ENCODE peak calls at places on chromosomes 7 and 10, in five cellular contexts. D is AG09309, M is AG10803, Y is left lung, U is A549. L is an unnamed sample.
A peak's percentile ranks its signal among the peaks of the same experiment; 100 is the strongest.

GRCh38 chr10:13337827-13338196 is 10.3 kb downstream of the SEPHS1 start:
- DNase-seq in U (no peak), M (no peak), Y (no peak), D (no peak), L (no peak)

GRCh38 chr7:150784120-150784736 is 15.9 kb downstream of the TMEM176B start:
- DNase-seq in D (no peak), M (no peak), U (peak; percentile 12), Y (no peak), L (no peak)

GRCh38 chr7:158778476-158778875 is 50.8 kb downstream of the ESYT2 start:
- DNase-seq in U (no peak), Y (no peak), M (peak; percentile 86), D (peak; percentile 63), L (no peak)

GRCh38 chr7:24216576-24217116 is 67.3 kb upstream of the NPY start:
- DNase-seq in D (no peak), U (no peak), Y (no peak), M (peak; percentile 55), L (no peak)

GRCh38 chr10:29895436-29895835 is 163.9 kb downstream of the JCAD start:
- DNase-seq in M (peak; percentile 88), U (no peak), D (peak; percentile 54), Y (peak; percentile 60), L (peak; percentile 26)

GRCh38 chr10:48306265-48306869 is at the start of gene MAPK8:
- DNase-seq in U (peak; percentile 93), Y (peak; percentile 96), D (peak; percentile 23), M (peak; percentile 84), L (peak; percentile 77)

GRCh38 chr10:33006342-33006887 is 48.4 kb upstream of the ITGB1 start:
- DNase-seq in U (peak; percentile 64), Y (no peak), M (no peak), D (no peak), L (no peak)

GRCh38 chr7:152866791-152867481 is 107.4 kb downstream of the ACTR3B start:
- DNase-seq in Y (no peak), D (no peak), U (no peak), M (no peak), L (no peak)

GRCh38 chr7:121107923-121108498 is 119.5 kb downstream of the CPED1 start:
- DNase-seq in U (peak; percentile 56), M (peak; percentile 73), Y (no peak), D (peak; percentile 52), L (peak; percentile 67)

GRCh38 chr7:157204134-157204533 is 65.4 kb downstream of the UBE3C start:
- DNase-seq in Y (no peak), U (no peak), M (no peak), D (no peak), L (no peak)

GRCh38 chr10:4661572-4662255 is 164.3 kb upstream of the AKR1E2 start:
- DNase-seq in D (no peak), Y (peak; percentile 50), M (peak; percentile 37), U (no peak), L (no peak)

GRCh38 chr10:115638246-115638645 is 545.1 kb downstream of the ATRNL1 start:
- DNase-seq in U (no peak), Y (no peak), M (no peak), D (no peak), L (no peak)

GRCh38 chr7:102064361-102065025 is 222.2 kb upstream of the SH2B2 start:
- DNase-seq in D (no peak), U (peak; percentile 68), M (no peak), Y (peak; percentile 51), L (peak; percentile 82)

GRCh38 chr7:100900978-100901377 is 5.3 kb upstream of the ACHE start:
- DNase-seq in Y (no peak), D (no peak), M (no peak), U (no peak), L (no peak)

GRCh38 chr10:90982406-90983008 is 61.6 kb upstream of the ANKRD1 start:
- DNase-seq in U (no peak), M (no peak), Y (no peak), D (no peak), L (no peak)

GRCh38 chr7:158117341-158118222 is 470.0 kb downstream of the PTPRN2 start:
- DNase-seq in Y (no peak), U (no peak), M (no peak), D (no peak), L (no peak)

GRCh38 chr7:132464740-132465139 is 111.5 kb downstream of the PLXNA4 start:
- DNase-seq in U (no peak), M (peak; percentile 55), Y (no peak), D (no peak), L (no peak)

GRCh38 chr7:133742709-133743538 is 384.2 kb upstream of the LRGUK start:
- DNase-seq in Y (no peak), D (no peak), M (peak; percentile 36), U (peak; percentile 31), L (peak; percentile 33)

GRCh38 chr7:143395187-143396149 is 13.2 kb downstream of the EPHA1 start:
- DNase-seq in U (no peak), Y (no peak), D (no peak), M (no peak), L (no peak)

GRCh38 chr7:101390901-101391301 is 28.2 kb downstream of the COL26A1 start:
- DNase-seq in D (no peak), U (no peak), M (peak; percentile 32), Y (no peak), L (no peak)

GRCh38 chr7:139588632-139589031 is 65.1 kb downstream of the CLEC2L start:
- DNase-seq in U (no peak), D (no peak), Y (no peak), M (peak; percentile 45), L (no peak)

GRCh38 chr7:12965767-12966166 is 278.3 kb downstream of the ARL4A start:
- DNase-seq in D (no peak), M (no peak), U (no peak), Y (no peak), L (peak; percentile 74)

GRCh38 chr10:48796846-48797245 is 112.2 kb downstream of the WDFY4 start:
- DNase-seq in U (no peak), M (no peak), D (no peak), Y (no peak), L (no peak)

GRCh38 chr7:122290476-122290875 is 14.1 kb downstream of the FEZF1 start:
- DNase-seq in U (no peak), Y (no peak), M (no peak), D (no peak), L (no peak)

GRCh38 chr10:109911903-109912302 is 11.4 kb downstream of the XPNPEP1 start:
- DNase-seq in D (no peak), Y (no peak), U (no peak), M (no peak), L (no peak)

GRCh38 chr10:109915566-109915965 is 7.7 kb downstream of the XPNPEP1 start:
- DNase-seq in M (no peak), Y (no peak), D (no peak), U (no peak), L (no peak)

GRCh38 chr10:109912335-109913282 is 10.7 kb downstream of the XPNPEP1 start:
- DNase-seq in Y (no peak), D (no peak), M (peak; percentile 79), U (no peak), L (peak; percentile 91)

GRCh38 chr10:109913351-109913902 is 9.9 kb downstream of the XPNPEP1 start:
- DNase-seq in M (no peak), D (no peak), Y (no peak), U (no peak), L (no peak)

GRCh38 chr10:109914966-109915365 is 8.3 kb downstream of the XPNPEP1 start:
- DNase-seq in D (peak; percentile 73), Y (no peak), M (peak; percentile 83), U (peak; percentile 69), L (peak; percentile 95)
- H3K4me3 ChIP-seq in D (no peak overlapping the region), Y (no peak overlapping the region), M (no peak overlapping the region), U (no peak overlapping the region), L (no peak overlapping the region)

DNA sequence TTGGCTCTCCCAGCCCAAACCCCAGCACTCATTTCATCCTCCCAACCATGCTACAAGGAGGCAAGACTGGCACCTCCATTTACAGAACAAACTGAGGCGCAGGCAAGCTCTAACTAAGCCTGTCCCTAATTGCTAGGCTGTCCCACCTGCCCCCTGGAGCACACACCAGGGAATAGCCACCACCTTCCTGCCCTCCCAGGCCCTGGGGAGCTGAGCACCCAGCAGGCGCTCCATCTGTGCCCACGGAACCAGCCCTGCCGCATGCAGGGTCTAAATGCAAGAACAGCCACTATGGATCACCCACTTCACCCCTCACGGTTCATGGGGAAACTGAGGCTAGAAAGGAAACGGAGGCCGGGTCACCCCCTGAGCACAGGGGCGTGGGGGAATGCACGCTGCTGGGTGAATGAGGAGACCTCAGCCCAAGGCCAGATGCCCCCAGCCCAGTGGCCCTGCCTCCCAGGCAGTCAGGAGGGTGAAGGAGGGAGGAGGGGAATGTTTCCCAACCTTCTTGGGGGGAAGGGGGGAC is 16.5 kb downstream of the PDGFA start:
- DNase-seq in Y (peak; percentile 13), M (no peak), D (no peak), U (no peak), L (no peak)
- TF ChIP-seq CTCF in Y (no peak), M (no peak), D (no peak), U (no peak), L (no peak)

GRCh38 chr10:6133331-6134098 is 44.7 kb downstream of the RBM17 start:
- DNase-seq in M (no peak), D (no peak), Y (no peak), U (no peak), L (no peak)
- H3K4me3 ChIP-seq in M (no peak overlapping the region), D (no peak overlapping the region), Y (no peak overlapping the region), U (no peak overlapping the region), L (no peak overlapping the region)

DNA sequence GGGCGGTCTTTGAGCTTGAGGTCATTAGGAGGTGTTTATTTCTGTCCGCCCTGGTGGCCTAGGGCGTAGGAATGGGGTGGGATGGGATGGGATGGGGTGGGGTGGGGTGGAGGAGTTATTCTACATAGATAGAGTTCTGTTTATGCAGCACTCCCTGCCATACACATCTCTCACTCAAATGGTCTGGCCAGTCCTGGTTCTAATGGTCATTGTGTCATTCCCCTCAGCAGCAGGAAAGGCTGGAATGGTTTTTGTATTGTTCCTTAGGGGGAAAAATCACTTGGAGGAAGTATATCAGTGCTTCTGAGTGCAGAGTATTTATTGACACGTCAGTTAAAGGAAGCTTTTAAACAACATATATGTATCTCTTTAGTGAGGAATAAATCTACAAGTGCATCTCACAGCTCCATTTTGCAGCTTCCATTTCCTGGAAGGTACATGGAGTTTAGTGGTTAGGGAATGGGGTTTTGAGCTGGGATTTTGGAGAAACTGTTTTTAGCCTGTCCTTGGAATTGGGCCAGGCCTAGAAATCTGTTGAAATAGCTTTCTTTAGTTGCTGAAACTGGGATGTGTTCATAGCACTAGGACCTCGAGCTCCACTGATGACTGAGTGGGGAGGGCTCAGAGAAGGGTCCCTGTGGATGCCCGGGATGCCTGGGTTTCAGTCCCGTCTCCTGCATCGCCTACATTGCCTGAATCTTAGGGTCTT is 8.3 kb downstream of the TSPAN14 start:
- DNase-seq in M (peak; percentile 68), U (no peak), D (no peak), Y (no peak), L (no peak)
- TF ChIP-seq CTCF in M (no peak), U (no peak), D (no peak), Y (no peak), L (no peak)

DNA sequence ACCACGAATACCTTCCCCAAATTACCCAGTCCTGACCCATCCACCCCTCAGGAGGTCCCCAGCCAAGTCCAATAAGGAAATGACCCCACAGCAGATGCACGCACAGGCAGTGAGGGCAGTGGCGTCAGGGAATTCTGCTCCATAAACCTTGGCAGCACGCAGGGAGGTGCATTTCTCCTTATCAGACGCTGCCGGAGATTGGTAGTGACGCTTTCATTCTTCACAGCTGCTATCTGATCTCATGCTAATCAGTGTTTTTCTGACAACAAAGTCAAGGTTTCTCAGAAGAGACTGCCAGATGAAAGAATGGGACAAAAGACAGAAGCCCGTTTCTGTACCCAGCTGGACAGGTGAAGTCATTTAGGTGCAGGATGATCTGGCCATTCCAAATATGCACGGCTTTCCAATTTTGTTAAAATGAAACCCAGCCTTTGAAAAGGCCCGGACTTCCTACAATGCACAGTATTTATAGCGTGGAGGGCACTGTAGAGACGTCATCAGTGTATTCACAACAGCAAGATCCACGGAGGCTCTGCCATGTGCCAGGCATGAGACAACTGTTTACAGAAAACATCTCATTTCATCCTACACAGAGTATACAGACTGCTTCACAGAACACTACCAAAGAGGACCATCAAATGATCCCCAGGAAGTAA is 35.3 kb downstream of the DIP2C start:
- DNase-seq in D (no peak), Y (no peak), M (no peak), U (no peak), L (no peak)
- H3K4me3 ChIP-seq in D (no peak overlapping the region), Y (no peak overlapping the region), M (no peak overlapping the region), U (no peak overlapping the region), L (no peak overlapping the region)